ENCODE peak calls at places on chromosomes 1 and 21, in eight cellular contexts. R, S, X, D, L, Y, C and I are unnamed samples. For H3K36me3 and H3K9me3, the result is how much of the 10 kb centered on the place peaks cover.

GRCh38 chr1:178634445-178634844 is 90.6 kb upstream of the RALGPS2 start:
- DNase-seq in C (no peak), X (no peak), S (no peak), R (no peak), L (no peak), D (no peak), Y (peak), I (no peak)

GRCh38 chr21:17667256-17667655 is 54.6 kb upstream of the BTG3 start:
- DNase-seq in Y (no peak), X (no peak), L (peak), C (no peak), D (no peak), R (no peak), S (no peak), I (no peak)

GRCh38 chr1:235918032-235918431 is 51.3 kb upstream of the LYST start:
- DNase-seq in C (no peak), Y (no peak), X (no peak), D (no peak), S (no peak), R (no peak), L (no peak), I (no peak)

GRCh38 chr1:92749024-92749634 is 35.8 kb downstream of the EVI5 start:
- DNase-seq in Y (no peak), X (no peak), R (peak), D (no peak), S (no peak), L (peak), C (peak), I (no peak)

GRCh38 chr1:52636701-52637695 is 4.0 kb downstream of the SHISAL2A start:
- DNase-seq in D (peak), R (peak), Y (no peak), S (peak), C (no peak), L (peak), X (no peak), I (no peak)

GRCh38 chr1:172089768-172090510 is 248.6 kb downstream of the DNM3 start:
- DNase-seq in S (peak), D (peak), X (no peak), R (peak), Y (peak), L (peak), C (peak), I (peak)

GRCh38 chr21:39441502-39442475 is 3.8 kb downstream of the LCA5L start:
- DNase-seq in R (peak), D (no peak), L (peak), C (peak), X (no peak), S (no peak), Y (no peak), I (no peak)

GRCh38 chr21:33149166-33149565 is 79.2 kb downstream of the OLIG1 start:
- DNase-seq in X (no peak), S (no peak), R (no peak), Y (no peak), L (peak), D (no peak), C (no peak), I (no peak)

GRCh38 chr1:226604846-226605572 is 56.4 kb downstream of the STUM start:
- DNase-seq in D (no peak), X (no peak), R (no peak), L (no peak), C (no peak), Y (peak), S (no peak), I (no peak)

GRCh38 chr1:171984850-171985485 is 143.7 kb downstream of the DNM3 start:
- DNase-seq in L (peak), D (no peak), C (peak), S (no peak), R (no peak), X (no peak), Y (no peak), I (no peak)

GRCh38 chr1:83818916-83819315 is 180.0 kb downstream of the TTLL7 start:
- DNase-seq in D (no peak), S (no peak), C (peak), X (no peak), Y (no peak), L (no peak), R (peak), I (no peak)

GRCh38 chr1:115838805-115839705 is 1.9 kb downstream of the NHLH2 start:
- DNase-seq in S (no peak), Y (peak), L (peak), C (no peak), R (peak), D (peak), X (peak), I (no peak)

DNA sequence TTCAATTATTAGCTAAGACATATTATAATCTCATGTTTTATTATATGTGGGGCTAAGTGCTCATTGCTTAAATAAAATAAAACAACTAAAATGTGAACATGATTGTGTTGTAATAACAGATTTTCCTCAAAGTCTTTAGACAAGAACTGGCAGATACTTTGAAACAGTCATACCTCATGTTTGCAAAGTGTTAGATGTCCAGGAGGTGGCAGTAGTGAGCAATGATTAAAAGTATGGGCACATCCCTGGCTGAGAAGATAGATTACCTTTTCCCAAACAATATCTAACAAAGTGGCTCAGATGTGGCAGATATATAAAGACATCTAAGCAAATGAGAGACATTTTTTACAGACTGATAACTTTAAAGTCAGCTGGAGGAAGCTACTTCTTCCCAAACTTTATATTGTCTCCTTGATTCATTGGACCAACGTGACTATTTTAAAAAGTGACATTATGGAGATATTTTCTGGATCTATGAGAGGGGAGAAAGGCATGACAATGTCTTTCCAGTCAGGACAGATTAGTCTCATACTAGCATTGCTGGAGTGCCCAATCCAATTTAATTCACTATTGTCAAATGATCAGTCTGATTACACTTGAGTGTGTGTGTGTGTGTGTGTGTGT is 269.8 kb downstream of the S1PR1 start:
- DNase-seq in R (peak), Y (no peak), L (peak), S (no peak), C (peak), D (no peak), X (no peak), I (no peak)
- H3K36me3 ChIP-seq in R (under half), Y (under half), L (under half), S (under half), C (under half), D (under half), X (under half), I (under half)

GRCh38 chr1:247175458-247175857 is 3.6 kb upstream of the ZNF124 start:
- DNase-seq in C (peak), R (no peak), S (no peak), X (no peak), Y (no peak), D (no peak), L (no peak), I (no peak)
- H3K9me3 ChIP-seq in C (under half), R (under half), S (under half), X (under half), Y (under half), D (under half), L (under half), I (under half)

GRCh38 chr21:34888569-34889286 is 160.4 kb downstream of the RUNX1 start:
- DNase-seq in R (peak), X (peak), S (peak), L (peak), D (peak), Y (peak), C (peak), I (peak)

GRCh38 chr21:34889537-34890257 is 159.4 kb downstream of the RUNX1 start:
- DNase-seq in R (peak), C (peak), Y (peak), X (peak), S (peak), D (peak), L (peak), I (peak)

GRCh38 chr21:34886554-34887385 is 162.3 kb downstream of the RUNX1 start:
- DNase-seq in S (no peak), D (peak), R (peak), X (peak), Y (peak), L (peak), C (peak), I (no peak)

GRCh38 chr21:34889287-34889536 is 159.9 kb downstream of the RUNX1 start:
- DNase-seq in C (peak), X (peak), L (no peak), R (no peak), S (peak), D (peak), Y (peak), I (peak)

GRCh38 chr21:34887729-34888568 is 161.2 kb downstream of the RUNX1 start:
- DNase-seq in Y (peak), L (peak), C (peak), S (peak), X (peak), R (peak), D (peak), I (peak)
- H3K36me3 ChIP-seq in Y (under half), L (under half), C (under half), S (under half), X (under half), R (under half), D (under half), I (under half)

GRCh38 chr1:2825487-2826189 is 24.1 kb upstream of the TTC34 start:
- DNase-seq in Y (peak), X (peak), R (no peak), S (no peak), L (no peak), D (no peak), C (no peak), I (no peak)
- H3K9me3 ChIP-seq in Y (under half), X (under half), R (under half), S (under half), L (under half), D (under half), C (under half), I (under half)

GRCh38 chr1:15657026-15657425 is 27.1 kb upstream of the PLEKHM2 start:
- DNase-seq in Y (no peak), S (no peak), L (no peak), R (no peak), X (no peak), D (no peak), C (no peak), I (no peak)
- H3K36me3 ChIP-seq in Y (half or more), S (half or more), L (under half), R (under half), X (under half), D (under half), C (under half), I (under half)

DNA sequence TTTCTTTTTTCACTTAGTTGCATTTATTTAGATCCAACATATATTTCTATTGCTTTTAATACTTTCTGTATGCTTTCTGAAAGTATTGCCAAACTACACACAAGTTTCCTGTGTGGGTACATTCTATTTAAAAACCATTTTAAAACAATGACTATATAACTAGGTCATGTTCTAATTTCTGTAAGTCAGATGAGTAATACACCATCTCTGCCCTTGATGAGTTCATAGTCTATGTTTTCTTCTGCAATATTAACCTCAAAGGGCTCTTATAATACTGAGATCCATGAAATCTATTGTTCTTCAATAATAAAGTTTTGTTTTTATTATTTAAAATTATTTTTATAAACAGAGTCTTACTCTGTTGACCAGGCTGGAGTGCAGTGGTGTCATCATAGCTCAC is 68.3 kb downstream of the RNASEL start:
- DNase-seq in X (no peak), S (no peak), L (no peak), C (no peak), R (no peak), D (no peak), Y (no peak), I (no peak)
- H3K9me3 ChIP-seq in X (under half), S (under half), L (under half), C (under half), R (under half), D (under half), Y (under half), I (under half)

GRCh38 chr1:32221581-32221979 is 573 bp downstream of the TMEM234 start:
- DNase-seq in L (no peak), Y (no peak), D (no peak), X (no peak), S (no peak), R (no peak), C (no peak), I (no peak)
- H3K36me3 ChIP-seq in L (under half), Y (under half), D (under half), X (under half), S (under half), R (under half), C (under half), I (under half)

GRCh38 chr1:150053911-150054310 is 13.7 kb upstream of the VPS45 start:
- DNase-seq in C (no peak), D (no peak), R (no peak), S (no peak), L (no peak), X (no peak), Y (no peak), I (no peak)

GRCh38 chr1:150056407-150056806 is 11.2 kb upstream of the VPS45 start:
- DNase-seq in D (no peak), L (no peak), Y (no peak), R (no peak), C (no peak), S (no peak), X (no peak), I (no peak)

GRCh38 chr1:150049926-150050325 is 17.6 kb upstream of the VPS45 start:
- DNase-seq in D (no peak), X (no peak), C (no peak), S (no peak), L (no peak), R (no peak), Y (no peak), I (no peak)

DNA sequence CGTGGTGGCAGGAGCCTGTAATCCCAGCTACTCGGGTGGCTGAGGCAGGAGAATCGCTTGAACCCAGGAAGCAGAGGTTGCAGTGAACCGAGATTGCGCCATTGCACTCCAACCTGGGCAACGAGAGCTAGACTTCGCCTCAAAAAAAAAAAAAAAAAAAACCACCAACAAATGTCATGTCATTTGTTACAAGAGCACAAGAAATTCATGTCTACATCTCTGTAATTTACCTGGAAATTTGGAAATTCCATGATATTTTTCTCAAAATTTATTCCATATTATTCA is 16.5 kb upstream of the VPS45 start:
- DNase-seq in X (no peak), R (no peak), Y (no peak), C (no peak), D (no peak), S (no peak), L (no peak), I (no peak)
- H3K9me3 ChIP-seq in X (under half), R (under half), Y (under half), C (under half), D (under half), S (under half), L (under half), I (under half)

DNA sequence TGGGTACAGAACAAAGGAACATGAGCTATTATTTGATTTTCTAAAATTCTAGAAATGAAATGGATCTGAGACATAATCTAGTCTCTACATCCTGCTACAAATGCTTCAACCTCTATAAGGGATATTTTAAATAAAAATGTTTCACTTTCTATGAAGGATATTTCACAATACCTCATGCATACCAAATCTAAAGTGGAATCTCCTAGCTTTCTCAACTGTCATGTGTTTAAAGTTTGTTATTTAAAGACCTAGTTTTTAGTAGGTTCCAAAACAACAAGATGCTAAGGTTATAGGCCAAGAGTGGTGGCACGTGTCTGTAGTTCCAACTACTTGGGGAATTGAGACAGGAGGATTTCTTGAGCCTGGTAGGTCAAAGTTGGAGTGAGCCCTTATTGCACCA is 47.6 kb downstream of the KDM5B start:
- DNase-seq in S (no peak), X (no peak), C (peak), R (no peak), D (no peak), L (no peak), Y (no peak), I (no peak)
- H3K36me3 ChIP-seq in S (under half), X (under half), C (half or more), R (under half), D (under half), L (half or more), Y (half or more), I (under half)

DNA sequence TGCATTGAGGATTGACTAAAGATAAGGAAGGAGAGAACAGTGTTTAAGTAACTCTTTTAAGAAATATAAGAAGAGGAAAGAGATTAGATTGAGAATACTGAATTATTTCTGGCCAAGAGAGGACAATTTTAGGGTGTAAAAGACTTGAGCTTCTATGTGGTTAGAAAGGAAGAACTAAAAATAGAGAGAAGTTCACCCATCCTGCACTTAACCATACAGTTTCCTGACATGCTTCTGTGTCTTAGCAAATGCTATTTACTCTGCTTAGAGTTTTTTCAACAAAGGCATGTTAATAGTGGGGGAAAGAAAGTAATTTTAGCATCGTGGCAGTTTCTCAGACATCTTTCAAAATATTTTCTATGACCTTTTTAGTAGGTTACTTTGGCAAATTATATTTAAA is 122.8 kb upstream of the GPR52 start:
- DNase-seq in S (no peak), D (no peak), C (no peak), Y (no peak), L (no peak), X (no peak), R (no peak), I (no peak)
- H3K9me3 ChIP-seq in S (under half), D (under half), C (under half), Y (under half), L (under half), X (under half), R (under half), I (under half)